ENCODE peak calls at places on chromosomes 3 and 15, in seven cellular contexts. I is WERI-Rb-1, Y is GM12878, P is adrenal gland, Q is A549, C is heart left ventricle, S is lower lobe of right lung. R is an unnamed sample.

GRCh38 chr15:34721802-34722795 is 32.7 kb downstream of the GJD2 start:
- DNase-seq in I (peak; percentile 92), Y (no peak), P (peak; percentile 44), Q (peak; percentile 59), C (peak; percentile 88), S (no peak), R (peak; percentile 77)

GRCh38 chr3:157373783-157374182 is 62.9 kb upstream of the PTX3 start:
- DNase-seq in I (no peak), Y (no peak), P (no peak), Q (no peak), C (no peak), S (no peak), R (no peak)

GRCh38 chr3:190883973-190884832 is 21.7 kb upstream of the GMNC start:
- DNase-seq in I (peak; percentile 34), Y (no peak), P (peak; percentile 32), Q (peak; percentile 54), C (no peak), S (no peak), R (peak; percentile 42)

GRCh38 chr15:36724493-36724892 is 145.1 kb downstream of the CDIN1 start:
- DNase-seq in I (no peak), Y (no peak), P (no peak), Q (no peak), C (no peak), S (no peak), R (no peak)

GRCh38 chr3:31925271-31925630 is 55.8 kb downstream of the OSBPL10 start:
- DNase-seq in I (no peak), Y (no peak), P (no peak), Q (no peak), C (no peak), S (no peak), R (no peak)

GRCh38 chr3:8987673-8988655 is 24.7 kb upstream of the RAD18 start:
- DNase-seq in I (peak; percentile 67), Y (no peak), P (peak; percentile 72), Q (peak; percentile 53), C (peak; percentile 68), S (peak; percentile 71), R (peak; percentile 55)

GRCh38 chr3:154758109-154758868 is 321.8 kb upstream of the MME start:
- DNase-seq in I (no peak), Y (no peak), P (no peak), Q (peak; percentile 25), C (no peak), S (no peak), R (peak; percentile 17)

GRCh38 chr3:15753056-15753710 is 44.6 kb downstream of the ANKRD28 start:
- DNase-seq in I (no peak), Y (no peak), P (no peak), Q (peak; percentile 63), C (no peak), S (no peak), R (no peak)

GRCh38 chr3:53255775-53256703 is at the start of gene TKT:
- DNase-seq in I (peak; percentile 84), Y (peak; percentile 26), P (peak; percentile 89), Q (peak; percentile 82), C (peak; percentile 93), S (peak; percentile 94), R (peak; percentile 94)

GRCh38 chr3:134300520-134300919 is 49.9 kb upstream of the RYK start:
- DNase-seq in I (no peak), Y (no peak), P (no peak), Q (peak; percentile 36), C (no peak), S (no peak), R (no peak)

GRCh38 chr15:71250936-71251468 is 135.7 kb downstream of the THSD4 start:
- DNase-seq in I (no peak), Y (no peak), P (no peak), Q (peak; percentile 50), C (no peak), S (no peak), R (no peak)

GRCh38 chr3:36166477-36166876 is 213.8 kb upstream of the STAC start:
- DNase-seq in I (no peak), Y (no peak), P (peak; percentile 71), Q (peak; percentile 59), C (no peak), S (no peak), R (peak; percentile 70)

GRCh38 chr3:108406661-108407206 is 103.7 kb downstream of the MYH15 start:
- DNase-seq in I (no peak), Y (peak; percentile 68), P (no peak), Q (peak; percentile 71), C (no peak), S (no peak), R (peak; percentile 50)

GRCh38 chr3:105527949-105528348 is 161.2 kb downstream of the ALCAM start:
- DNase-seq in I (no peak), Y (no peak), P (no peak), Q (peak; percentile 22), C (no peak), S (no peak), R (peak; percentile 87)

GRCh38 chr15:65991721-65992472 is 122.6 kb downstream of the RAB11A start:
- DNase-seq in I (no peak), Y (no peak), P (no peak), Q (no peak), C (no peak), S (no peak), R (no peak)

GRCh38 chr3:72697717-72698116 is 150.5 kb downstream of the SHQ1 start:
- DNase-seq in I (no peak), Y (no peak), P (no peak), Q (no peak), C (no peak), S (no peak), R (no peak)

GRCh38 chr3:67291287-67292252 is 293.5 kb downstream of the KBTBD8 start:
- DNase-seq in I (no peak), Y (no peak), P (no peak), Q (no peak), C (no peak), S (no peak), R (no peak)

GRCh38 chr15:98884894-98885293 is 122.7 kb downstream of the PGPEP1L start:
- DNase-seq in I (no peak), Y (no peak), P (no peak), Q (no peak), C (no peak), S (no peak), R (no peak)

GRCh38 chr15:32856753-32857152 is 138.9 kb downstream of the GREM1 start:
- DNase-seq in I (no peak), Y (no peak), P (no peak), Q (no peak), C (no peak), S (no peak), R (no peak)

GRCh38 chr15:32853667-32854066 is 135.9 kb downstream of the GREM1 start:
- DNase-seq in I (no peak), Y (no peak), P (no peak), Q (no peak), C (no peak), S (no peak), R (no peak)

GRCh38 chr15:32852771-32853170 is 135.0 kb downstream of the GREM1 start:
- DNase-seq in I (no peak), Y (no peak), P (no peak), Q (peak; percentile 89), C (no peak), S (no peak), R (no peak)

GRCh38 chr15:32857732-32858131 is 139.9 kb downstream of the GREM1 start:
- DNase-seq in I (no peak), Y (no peak), P (no peak), Q (no peak), C (no peak), S (no peak), R (no peak)

GRCh38 chr15:32855942-32856341 is 138.1 kb downstream of the GREM1 start:
- DNase-seq in I (no peak), Y (no peak), P (no peak), Q (peak; percentile 93), C (no peak), S (no peak), R (peak; percentile 81)
- TF ChIP-seq CTCF in I (no peak), Y (no peak), P (no peak), Q (no peak), C (no peak), S (no peak), R (no peak)

GRCh38 chr3:25834346-25834745 is 44.5 kb downstream of the OXSM start:
- DNase-seq in I (no peak), Y (no peak), P (no peak), Q (no peak), C (no peak), S (no peak), R (no peak)
- H3K27ac ChIP-seq in I (no peak overlapping the region), Y (no peak overlapping the region), P (no peak overlapping the region), Q (no peak overlapping the region), C (no peak overlapping the region), S (no peak overlapping the region), R (no peak overlapping the region)

DNA sequence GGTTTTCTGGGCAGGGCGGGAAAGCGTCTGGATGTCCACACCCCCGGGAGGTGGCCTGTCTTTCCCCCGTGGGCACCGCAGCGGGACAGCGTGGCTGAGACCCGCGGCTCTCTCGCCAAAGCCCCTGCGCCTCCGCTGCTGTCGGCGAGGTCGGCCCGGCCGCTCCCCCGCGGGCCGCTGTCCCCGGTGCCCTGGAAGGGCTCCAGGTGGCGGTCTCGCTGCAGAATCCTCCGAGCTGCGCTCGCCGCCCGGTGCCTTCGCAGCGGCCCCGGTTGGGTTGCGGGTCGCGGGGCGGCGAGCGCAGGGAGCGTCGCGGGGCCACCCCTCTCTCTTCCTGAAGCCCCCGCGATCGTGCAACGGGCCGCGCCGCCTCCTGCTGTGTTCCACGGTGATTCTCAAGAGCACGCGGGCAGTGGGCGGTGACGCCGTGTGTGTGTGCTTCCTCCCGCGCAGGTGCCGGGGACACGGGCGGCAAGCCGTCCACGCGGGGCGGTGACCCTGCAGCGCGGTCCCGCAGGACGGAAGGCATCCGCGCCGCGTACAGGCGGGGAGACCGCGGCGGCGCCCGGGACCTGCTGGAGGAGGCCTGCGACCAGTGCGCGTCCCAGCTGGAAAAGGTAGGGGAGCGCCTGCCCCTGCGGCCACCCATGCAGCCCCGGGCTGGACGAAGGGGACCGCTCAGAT is 54.3 kb downstream of the LRRK1 start:
- DNase-seq in I (no peak), Y (no peak), P (no peak), Q (no peak), C (no peak), S (no peak), R (no peak)
- TF ChIP-seq CTCF in I (no peak), Y (no peak), P (no peak), Q (no peak), C (no peak), S (no peak), R (no peak)

DNA sequence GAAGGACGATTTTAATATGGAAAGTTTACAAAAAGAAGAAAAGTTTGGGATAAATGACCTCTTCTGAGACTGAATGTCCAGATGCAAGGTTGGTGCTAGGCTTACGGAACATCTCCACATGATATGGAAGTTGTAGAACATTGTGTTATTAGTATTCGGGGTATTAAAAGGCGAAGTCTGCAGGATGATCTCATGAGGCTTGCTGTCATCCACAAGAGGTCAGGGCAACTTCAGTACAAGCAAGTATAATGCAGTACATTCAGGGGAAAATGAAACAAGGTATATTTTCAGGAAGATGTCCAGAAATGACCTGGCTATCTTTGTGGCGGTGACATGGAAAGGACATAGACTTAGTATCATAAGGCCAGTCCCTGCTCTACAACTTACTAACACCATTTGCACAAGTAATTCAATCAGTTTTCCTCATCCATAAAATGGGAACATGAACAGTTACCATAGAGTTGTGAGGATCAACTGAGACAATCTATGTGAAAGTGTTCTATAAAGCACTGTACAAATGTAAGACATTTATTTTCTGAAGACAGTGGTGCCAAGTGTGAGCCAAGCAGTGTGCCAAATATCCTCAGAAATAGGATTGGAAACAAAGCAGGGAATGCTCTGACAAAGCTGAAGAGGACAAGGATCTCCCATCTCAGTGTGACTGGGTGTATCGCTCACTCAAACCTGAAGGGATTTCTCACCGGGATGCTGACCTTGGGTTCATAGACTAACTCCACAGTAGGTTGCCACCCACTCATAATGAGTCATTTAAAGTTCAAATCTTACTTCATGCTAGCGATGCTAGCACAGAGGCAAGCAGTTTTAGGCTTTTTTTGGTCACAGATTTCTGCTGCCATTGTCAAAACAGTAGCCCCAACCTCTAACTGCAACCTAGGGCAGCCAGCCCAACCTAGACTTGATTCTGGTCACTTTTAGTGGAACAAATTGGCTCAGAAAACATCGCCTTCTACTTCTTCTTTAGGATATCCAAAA is 118.3 kb downstream of the TIGIT start:
- DNase-seq in I (no peak), Y (no peak), P (peak; percentile 63), Q (peak; percentile 50), C (no peak), S (no peak), R (peak; percentile 44)
- H3K27ac ChIP-seq in I (no peak overlapping the region), Y (no peak overlapping the region), P (peak overlapping the region; percentile 76), Q (no peak overlapping the region), C (peak overlapping the region; percentile 66), S (no peak overlapping the region), R (no peak overlapping the region)